ENCODE peak calls at places on chromosomes 16 and 17, in six cellular contexts. I is adrenal gland, J is cardiac muscle cell, Y is uterus, A is PC-3, S is fibroblast of lung. R is an unnamed sample.

GRCh38 chr17:731943-732787 is at the start of gene TLCD3A:
- DNase-seq in I (peak; percentile 55), J (peak; percentile 77), Y (peak; percentile 77), A (peak; percentile 55), S (peak; percentile 66), R (no peak)

GRCh38 chr17:48540213-48540612 is 4.7 kb downstream of the HOXB2 start:
- DNase-seq in I (no peak), J (no peak), Y (no peak), A (no peak), S (peak; percentile 32), R (no peak)

GRCh38 chr16:57725976-57726375 is 9.6 kb upstream of the KATNB1 start:
- DNase-seq in I (no peak), J (no peak), Y (no peak), A (no peak), S (no peak), R (no peak)

GRCh38 chr16:62709856-62710255 is 673.6 kb upstream of the CDH8 start:
- DNase-seq in I (no peak), J (no peak), Y (no peak), A (no peak), S (no peak), R (no peak)

GRCh38 chr17:35447494-35447893 is 1.1 kb downstream of the SLFN13 start:
- DNase-seq in I (no peak), J (peak; percentile 8), Y (no peak), A (no peak), S (no peak), R (no peak)

GRCh38 chr16:69566437-69567030 is 768 bp downstream of the NFAT5 start:
- DNase-seq in I (peak; percentile 76), J (peak; percentile 75), Y (peak; percentile 62), A (peak; percentile 40), S (peak; percentile 71), R (peak; percentile 85)

GRCh38 chr17:40063034-40063765 is 435 bp downstream of the THRA start:
- DNase-seq in I (peak; percentile 59), J (peak; percentile 55), Y (peak; percentile 65), A (no peak), S (no peak), R (peak; percentile 76)

GRCh38 chr17:33377837-33378236 is 84.7 kb upstream of the ASIC2 start:
- DNase-seq in I (no peak), J (no peak), Y (no peak), A (no peak), S (no peak), R (no peak)

GRCh38 chr17:4004517-4005295 is 40.5 kb upstream of the ATP2A3 start:
- DNase-seq in I (no peak), J (peak; percentile 47), Y (peak; percentile 50), A (peak; percentile 51), S (peak; percentile 22), R (no peak)

GRCh38 chr17:81066072-81066471 is 31.1 kb downstream of the BAIAP2 start:
- DNase-seq in I (no peak), J (no peak), Y (no peak), A (peak; percentile 73), S (no peak), R (no peak)

GRCh38 chr16:87570564-87570937 is 31.8 kb upstream of the JPH3 start:
- DNase-seq in I (no peak), J (no peak), Y (no peak), A (no peak), S (no peak), R (no peak)

GRCh38 chr16:87569601-87570559 is 32.4 kb upstream of the JPH3 start:
- DNase-seq in I (no peak), J (peak; percentile 52), Y (no peak), A (no peak), S (no peak), R (no peak)

GRCh38 chr16:87570938-87571867 is 31.1 kb upstream of the JPH3 start:
- DNase-seq in I (peak; percentile 74), J (peak; percentile 75), Y (no peak), A (peak; percentile 54), S (peak; percentile 75), R (peak; percentile 88)

GRCh38 chr16:87572959-87573358 is 29.3 kb upstream of the JPH3 start:
- DNase-seq in I (no peak), J (no peak), Y (no peak), A (no peak), S (no peak), R (no peak)

DNA sequence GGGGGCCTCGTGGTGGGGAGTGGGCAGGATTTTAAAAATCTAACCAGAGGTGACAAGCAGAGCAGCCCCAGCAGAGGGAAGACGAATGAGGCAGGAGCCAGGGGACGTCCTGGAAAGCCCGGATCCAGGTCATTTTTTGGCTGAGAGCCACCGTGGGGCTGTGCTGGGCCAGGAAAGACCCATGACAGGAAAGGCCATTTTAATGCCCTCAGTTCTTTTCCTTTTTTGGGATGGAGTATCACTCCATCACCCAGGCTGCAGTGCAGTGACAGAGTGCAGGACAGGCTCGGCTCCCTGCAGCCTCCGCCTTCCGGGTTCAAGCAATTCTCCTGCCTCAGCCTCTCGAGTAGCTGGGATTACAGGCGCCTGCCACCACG is 30.5 kb upstream of the JPH3 start:
- DNase-seq in I (no peak), J (no peak), Y (no peak), A (no peak), S (no peak), R (no peak)
- TF ChIP-seq CTCF in I (no peak), J (no peak), Y (no peak), A (no peak), S (no peak), R (no peak)

GRCh38 chr16:67405336-67405735 is 10.9 kb downstream of the ZDHHC1 start:
- DNase-seq in I (no peak), J (no peak), Y (no peak), A (no peak), S (no peak), R (no peak)
- H3K27ac ChIP-seq in I (no peak overlapping the region), J (no peak overlapping the region), Y (peak overlapping the region; percentile 85), A (peak overlapping the region; percentile 96), S (no peak overlapping the region), R (no peak overlapping the region)

GRCh38 chr16:83631006-83631405 is 176.8 kb upstream of the HSBP1 start:
- DNase-seq in I (no peak), J (no peak), Y (no peak), A (no peak), S (no peak), R (no peak)
- H3K4me3 ChIP-seq in I (no peak overlapping the region), J (no peak overlapping the region), Y (no peak overlapping the region), A (no peak overlapping the region), S (no peak overlapping the region), R (no peak overlapping the region)

GRCh38 chr17:64497565-64498035 is 746 bp upstream of the POLG2 start:
- DNase-seq in I (no peak), J (no peak), Y (no peak), A (no peak), S (no peak), R (no peak)
- TF ChIP-seq CTCF in I (no peak), J (no peak), Y (no peak), A (no peak), S (no peak), R (peak; percentile 8)

GRCh38 chr17:51214920-51215319 is 44.9 kb downstream of the MBTD1 start:
- DNase-seq in I (no peak), J (peak; percentile 6), Y (no peak), A (no peak), S (no peak), R (no peak)
- H3K27ac ChIP-seq in I (no peak overlapping the region), J (no peak overlapping the region), Y (no peak overlapping the region), A (no peak overlapping the region), S (no peak overlapping the region), R (no peak overlapping the region)

GRCh38 chr16:80931661-80931984 is 75.1 kb downstream of the CMC2 start:
- DNase-seq in I (no peak), J (no peak), Y (no peak), A (no peak), S (no peak), R (no peak)
- H3K4me3 ChIP-seq in I (peak overlapping the region; percentile 53), J (peak overlapping the region; percentile 24), Y (peak overlapping the region; percentile 34), A (peak overlapping the region; percentile 62), S (peak overlapping the region; percentile 53), R (peak overlapping the region; percentile 64)

DNA sequence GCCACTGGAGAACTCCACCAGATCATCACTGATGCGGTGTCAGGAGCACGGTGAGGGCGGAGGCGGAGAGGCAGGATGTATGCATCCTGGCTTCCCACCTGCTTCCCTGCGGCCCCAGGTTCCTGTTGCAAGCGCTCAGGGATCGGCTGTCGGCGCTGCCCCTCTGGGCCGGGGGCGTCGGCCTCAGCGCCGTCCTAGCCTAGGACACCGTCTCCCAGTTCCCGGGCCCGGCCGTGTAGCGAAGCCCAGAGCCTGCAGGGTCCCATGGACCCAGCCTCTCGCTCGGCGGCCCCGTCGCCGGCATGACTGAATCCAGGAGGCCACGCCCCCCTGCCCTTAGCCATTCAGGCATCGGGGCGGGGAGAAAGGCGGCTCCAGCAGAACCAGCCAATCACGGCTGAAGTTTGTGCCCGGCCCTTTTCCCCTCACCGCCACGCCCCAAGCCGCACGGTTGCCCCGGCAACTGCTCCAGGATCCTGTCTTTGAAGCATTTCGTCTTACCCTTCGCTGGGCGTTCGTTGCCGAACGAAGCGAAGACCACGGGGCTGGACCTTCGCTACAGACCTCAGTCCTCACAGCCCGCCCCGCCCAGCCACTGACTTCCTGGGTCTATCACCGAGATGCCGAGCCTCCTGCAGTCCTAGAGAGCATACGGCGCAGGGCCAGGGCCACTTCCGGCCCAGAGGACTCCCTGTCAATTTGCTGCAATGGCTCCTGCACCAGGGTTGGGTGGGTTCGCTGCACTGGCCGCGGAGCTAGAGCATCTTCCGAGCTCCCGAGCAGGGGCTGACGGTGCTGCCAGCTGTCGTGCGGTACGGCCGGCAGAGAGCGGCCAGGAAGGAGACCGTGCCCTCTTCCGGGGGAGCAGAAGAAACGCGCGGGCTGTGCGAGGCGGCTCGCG is 10.6 kb upstream of the ZNF213 start:
- DNase-seq in I (peak; percentile 96), J (peak; percentile 96), Y (peak; percentile 94), A (peak; percentile 88), S (peak; percentile 92), R (peak; percentile 96)
- TF ChIP-seq CTCF in I (peak; percentile 23), J (peak; percentile 27), Y (no peak), A (peak; percentile 8), S (peak; percentile 18), R (no peak)

GRCh38 chr16:3963203-3963602 is 82.7 kb upstream of the CREBBP start:
- DNase-seq in I (no peak), J (peak; percentile 30), Y (no peak), A (no peak), S (no peak), R (no peak)
- H3K27ac ChIP-seq in I (no peak overlapping the region), J (no peak overlapping the region), Y (peak overlapping the region; percentile 40), A (no peak overlapping the region), S (peak overlapping the region; percentile 31), R (no peak overlapping the region)

GRCh38 chr17:58081641-58082340 is 1.4 kb upstream of the DYNLL2 start:
- DNase-seq in I (no peak), J (no peak), Y (no peak), A (no peak), S (no peak), R (no peak)
- H3K4me3 ChIP-seq in I (no peak overlapping the region), J (no peak overlapping the region), Y (no peak overlapping the region), A (no peak overlapping the region), S (no peak overlapping the region), R (no peak overlapping the region)